ENCODE peak calls at places on chromosomes 7 and 10, in five cellular contexts. H is vagina, S is astrocyte of the spinal cord, X is GM06990, W is brain microvascular endothelial cell. K is an unnamed sample.

GRCh38 chr7:80879849-80880248 is 39.0 kb downstream of the SEMA3C start:
- DNase-seq in H (no peak), W (no peak), S (peak), X (no peak), K (no peak)

GRCh38 chr10:62095341-62096071 is 173.1 kb downstream of the RTKN2 start:
- DNase-seq in S (peak), W (no peak), X (no peak), H (no peak), K (no peak)

GRCh38 chr10:58973235-58973595 is 203.2 kb upstream of the PHYHIPL start:
- DNase-seq in S (no peak), H (no peak), W (no peak), X (no peak), K (no peak)

GRCh38 chr10:102405108-102405561 is 9.6 kb downstream of the NFKB2 start:
- DNase-seq in W (no peak), X (no peak), S (no peak), H (no peak), K (no peak)

GRCh38 chr7:148084138-148084537 is 506.4 kb upstream of the C7orf33 start:
- DNase-seq in W (peak), S (peak), H (no peak), X (no peak), K (peak)

GRCh38 chr7:20952891-20953290 is 166.2 kb upstream of the SP8 start:
- DNase-seq in X (no peak), S (no peak), H (no peak), W (no peak), K (no peak)

GRCh38 chr10:2117641-2118040 is 380.3 kb upstream of the ADARB2 start:
- DNase-seq in H (no peak), W (no peak), X (no peak), S (no peak), K (no peak)

GRCh38 chr7:89731751-89732150 is 422.5 kb upstream of the STEAP1 start:
- DNase-seq in W (no peak), H (no peak), X (no peak), S (no peak), K (no peak)

GRCh38 chr7:92119213-92119759 is 15.0 kb downstream of the CYP51A1 start:
- DNase-seq in W (no peak), X (no peak), S (no peak), H (no peak), K (no peak)

GRCh38 chr7:107939472-107940145 is 48.6 kb downstream of the DLD start:
- DNase-seq in H (no peak), W (peak), X (no peak), S (peak), K (no peak)

GRCh38 chr10:79316671-79317431 is 30.4 kb upstream of the PPIF start:
- DNase-seq in H (no peak), S (no peak), X (peak), W (no peak), K (no peak)

GRCh38 chr10:43105793-43106158 is 28.9 kb downstream of the RET start:
- DNase-seq in S (no peak), X (no peak), H (no peak), W (no peak), K (no peak)

GRCh38 chr7:139727151-139727705 is 50.6 kb downstream of the HIPK2 start:
- DNase-seq in H (no peak), S (peak), W (no peak), X (no peak), K (no peak)

GRCh38 chr7:105016083-105017075 is 2.4 kb downstream of the KMT2E start:
- DNase-seq in S (peak), H (no peak), W (no peak), X (no peak), K (no peak)

GRCh38 chr7:87874066-87874465 is 2.1 kb downstream of the SLC25A40 start:
- DNase-seq in H (no peak), X (no peak), S (no peak), W (no peak), K (no peak)

GRCh38 chr7:121102619-121103018 is 114.1 kb downstream of the CPED1 start:
- DNase-seq in S (no peak), X (no peak), W (no peak), H (no peak), K (no peak)

GRCh38 chr10:88450201-88450600 is 132.9 kb downstream of the RNLS start:
- DNase-seq in H (no peak), W (no peak), X (no peak), S (no peak), K (no peak)

GRCh38 chr7:17123020-17123419 is 175.4 kb upstream of the AHR start:
- DNase-seq in X (no peak), W (peak), S (peak), H (no peak), K (no peak)

GRCh38 chr7:42105541-42106349 is 131.3 kb downstream of the GLI3 start:
- DNase-seq in H (no peak), W (no peak), X (no peak), S (no peak), K (no peak)

GRCh38 chr7:28609608-28610007 is 197.3 kb downstream of the CREB5 start:
- DNase-seq in W (no peak), S (no peak), H (no peak), X (no peak), K (no peak)

GRCh38 chr7:97731736-97732370 is at the start of gene TAC1:
- DNase-seq in W (no peak), H (no peak), X (no peak), S (no peak), K (peak)

GRCh38 chr10:48282829-48283228 is 8.3 kb upstream of the FRMPD2 start:
- DNase-seq in X (peak), S (no peak), W (no peak), H (no peak), K (no peak)

GRCh38 chr10:48517911-48518321 is 87.0 kb downstream of the ARHGAP22 start:
- DNase-seq in W (no peak), H (no peak), X (no peak), S (no peak), K (no peak)

GRCh38 chr7:36723951-36724664 is at the start of gene AOAH:
- DNase-seq in S (no peak), W (no peak), X (peak), H (no peak), K (no peak)

GRCh38 chr10:117163061-117163953 is 25.2 kb upstream of the VAX1 start:
- DNase-seq in W (no peak), H (no peak), X (no peak), S (no peak), K (peak)

GRCh38 chr10:49241365-49241764 is 53.2 kb upstream of the TMEM273 start:
- DNase-seq in W (no peak), X (no peak), H (no peak), S (no peak), K (no peak)

GRCh38 chr7:132063800-132064199 is 507.4 kb upstream of the PODXL start:
- DNase-seq in H (peak), W (no peak), S (no peak), X (no peak), K (no peak)

GRCh38 chr10:50604823-50605222 is 18.9 kb downstream of the SGMS1 start:
- DNase-seq in H (no peak), S (no peak), W (no peak), X (no peak), K (no peak)

GRCh38 chr10:57303567-57303966 is 942.5 kb upstream of the ZWINT start:
- DNase-seq in W (no peak), S (no peak), X (no peak), H (no peak), K (no peak)

GRCh38 chr7:66641526-66641871 is 12.8 kb downstream of the KCTD7 start:
- DNase-seq in S (no peak), X (no peak), W (no peak), H (no peak), K (no peak)

GRCh38 chr10:63515002-63515763 is 6.0 kb upstream of the REEP3 start:
- DNase-seq in S (peak), W (peak), H (no peak), X (no peak), K (no peak)

GRCh38 chr7:158827411-158828342 is 1.6 kb downstream of the ESYT2 start:
- DNase-seq in W (no peak), H (no peak), S (peak), X (no peak), K (no peak)

GRCh38 chr10:63553473-63553872 is 32.3 kb downstream of the REEP3 start:
- DNase-seq in S (no peak), W (peak), X (no peak), H (no peak), K (no peak)

GRCh38 chr7:6435486-6436384 is 12.0 kb downstream of the DAGLB start:
- DNase-seq in X (peak), H (no peak), S (peak), W (peak), K (peak)

GRCh38 chr10:107924458-107924857 is 760.0 kb upstream of the SORCS1 start:
- DNase-seq in S (no peak), W (no peak), H (no peak), X (no peak), K (no peak)

GRCh38 chr10:25766213-25766612 is 167.8 kb upstream of the MYO3A start:
- DNase-seq in W (no peak), S (no peak), H (no peak), X (no peak), K (no peak)

GRCh38 chr10:25766687-25767221 is 167.3 kb upstream of the MYO3A start:
- DNase-seq in W (no peak), S (no peak), H (no peak), X (no peak), K (peak)

GRCh38 chr10:25768167-25768566 is 165.9 kb upstream of the MYO3A start:
- DNase-seq in S (no peak), X (no peak), W (no peak), H (no peak), K (no peak)
- TF ChIP-seq CTCF in S (no peak), X (no peak), W (no peak), H (no peak), K (peak)

GRCh38 chr7:1196950-1197349 is 35.7 kb upstream of the UNCX start:
- DNase-seq in S (no peak), W (no peak), H (no peak), X (no peak), K (no peak)

GRCh38 chr7:1192171-1192676 is 32.2 kb upstream of the ZFAND2A start:
- DNase-seq in X (no peak), W (peak), S (peak), H (no peak), K (no peak)

GRCh38 chr7:1189986-1190772 is 30.2 kb upstream of the ZFAND2A start:
- DNase-seq in H (no peak), X (no peak), W (no peak), S (no peak), K (no peak)

GRCh38 chr7:1197997-1198632 is 34.6 kb upstream of the UNCX start:
- DNase-seq in S (peak), H (no peak), X (no peak), W (peak), K (no peak)

GRCh38 chr7:1193593-1194424 is 33.8 kb upstream of the ZFAND2A start:
- DNase-seq in X (no peak), W (no peak), H (no peak), S (peak), K (no peak)
- TF ChIP-seq CTCF in X (peak), W (peak), H (no peak), S (peak), K (peak)

GRCh38 chr10:130045091-130045652 is 65.5 kb downstream of the C10orf143 start:
- DNase-seq in X (no peak), H (no peak), W (no peak), S (no peak), K (no peak)
- TF ChIP-seq CTCF in X (peak), H (no peak), W (no peak), S (no peak), K (no peak)

GRCh38 chr10:14560274-14560673 is 214.4 kb downstream of the FAM107B start:
- DNase-seq in W (no peak), X (no peak), H (no peak), S (peak), K (no peak)
- TF ChIP-seq CTCF in W (peak), X (peak), H (no peak), S (no peak), K (peak)

DNA sequence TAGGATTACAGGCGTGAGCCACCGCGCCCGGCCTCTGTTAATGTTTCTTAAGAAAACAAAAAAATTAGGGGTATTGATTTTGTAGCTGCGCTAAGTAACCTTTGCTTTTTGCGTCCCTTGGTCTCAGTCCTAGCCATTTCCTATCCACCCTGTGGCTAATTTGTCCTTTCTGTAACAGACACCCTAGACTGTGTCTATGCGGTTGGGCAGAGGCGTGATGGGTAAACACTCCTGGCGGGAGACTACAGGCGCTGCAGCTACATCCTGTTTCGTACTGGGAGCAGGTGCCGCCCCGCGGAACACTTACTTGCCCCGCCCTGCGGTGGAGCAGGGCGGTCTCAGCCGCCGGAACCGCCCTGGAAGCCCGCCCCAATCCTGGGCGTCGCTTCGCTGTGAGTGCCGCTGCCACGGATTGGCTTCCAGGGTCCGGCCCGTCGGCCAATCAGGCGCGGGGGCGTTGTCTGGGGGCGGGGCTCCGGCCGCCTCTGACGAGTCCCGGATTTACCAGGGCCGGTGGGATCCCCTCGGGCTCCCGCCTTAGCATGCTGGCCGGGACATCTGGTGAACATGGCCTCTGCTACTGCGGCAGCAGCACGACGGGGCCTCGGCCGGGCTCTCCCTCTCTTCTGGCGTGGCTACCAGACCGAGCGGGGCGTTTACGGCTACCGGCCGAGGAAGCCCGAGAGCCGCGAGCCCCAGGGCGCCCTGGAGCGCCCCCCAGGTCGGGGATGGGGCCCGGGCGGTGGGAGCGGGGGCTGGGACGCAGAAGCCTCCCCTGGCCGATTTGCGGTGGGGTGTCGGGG is at the start of gene DHTKD1:
- DNase-seq in H (peak), W (peak), S (peak), X (peak), K (peak)
- TF ChIP-seq CTCF in H (no peak), W (peak), S (peak), X (peak), K (peak)

DNA sequence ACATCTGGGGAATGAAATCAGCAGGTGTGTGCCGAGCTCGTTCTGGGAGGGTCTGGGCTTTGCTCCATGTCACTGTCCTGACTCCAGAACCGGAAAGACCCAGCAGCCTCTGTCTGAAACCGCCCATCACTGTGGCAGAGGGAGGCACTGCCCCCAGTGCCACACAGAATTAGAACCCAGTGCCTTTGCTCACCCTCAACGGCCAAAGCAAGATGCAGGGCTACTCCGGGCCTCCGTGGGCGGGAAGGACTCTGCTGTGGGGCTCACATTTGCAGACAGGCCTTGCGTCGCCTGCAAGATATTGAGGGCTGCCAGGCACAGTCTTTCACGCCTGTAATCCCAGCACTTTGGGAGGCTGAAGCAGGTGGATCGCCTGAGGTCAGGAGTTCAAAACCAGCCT is 219.2 kb upstream of the PPP2R2D start:
- DNase-seq in W (no peak), X (no peak), H (no peak), S (no peak), K (no peak)
- TF ChIP-seq CTCF in W (no peak), X (no peak), H (no peak), S (no peak), K (no peak)

DNA sequence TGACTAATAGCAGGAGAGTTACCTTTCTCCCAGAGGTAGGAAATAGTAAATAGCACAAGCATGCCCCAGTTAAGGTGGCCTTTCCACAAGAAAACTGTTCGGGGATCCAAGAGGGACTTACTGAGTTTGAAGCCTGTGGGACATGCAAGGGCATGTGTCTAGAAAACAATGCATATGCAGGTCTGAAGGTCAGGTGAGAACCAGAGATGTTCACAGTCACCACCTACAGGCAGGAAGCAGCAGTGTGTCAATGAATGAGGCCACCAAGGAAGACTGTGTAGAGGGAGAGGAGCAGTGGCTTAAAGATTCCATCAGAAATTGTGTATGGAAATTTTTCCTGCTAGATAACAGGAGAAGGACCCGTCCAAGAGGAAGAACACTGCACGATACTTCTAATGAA is 66.0 kb downstream of the CALD1 start:
- DNase-seq in W (no peak), S (no peak), X (no peak), H (no peak), K (no peak)
- TF ChIP-seq CTCF in W (peak), S (peak), X (peak), H (no peak), K (peak)

DNA sequence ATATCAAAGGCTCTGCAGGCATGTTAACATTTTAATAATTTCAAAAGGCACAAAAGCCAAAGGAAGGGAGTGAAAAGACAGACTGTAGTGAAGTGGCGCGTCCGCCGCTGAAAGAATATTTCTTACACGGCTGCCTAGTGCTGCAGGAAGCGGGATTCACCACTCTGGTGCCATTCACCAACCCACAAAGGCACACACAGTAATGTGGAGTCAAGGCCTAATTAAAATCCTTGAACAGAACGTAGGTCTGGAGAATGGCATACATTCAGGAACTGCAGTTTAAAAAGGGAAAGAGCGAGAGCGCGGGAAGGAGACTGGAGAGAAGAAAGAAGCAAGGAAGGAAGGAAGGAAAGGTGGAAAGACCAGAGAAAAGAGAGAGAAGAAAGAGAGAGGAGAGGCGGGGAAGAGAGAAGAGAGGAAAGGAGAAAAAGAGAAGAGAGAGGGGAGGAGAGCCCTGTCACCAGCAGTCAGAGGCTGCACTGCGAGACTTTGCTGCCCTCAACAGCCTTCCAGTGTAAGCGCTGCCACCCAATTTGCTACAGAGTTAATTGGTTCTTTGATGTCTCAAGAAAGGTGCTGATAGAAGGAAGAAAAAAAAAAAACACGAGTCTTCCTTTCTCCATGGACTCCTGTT is 554.0 kb downstream of the MDFIC start:
- DNase-seq in W (no peak), S (peak), H (no peak), X (no peak), K (no peak)
- TF ChIP-seq CTCF in W (peak), S (peak), H (no peak), X (peak), K (no peak)

GRCh38 chr7:143318661-143319060 is 2.8 kb downstream of the CLCN1 start:
- DNase-seq in S (peak), W (peak), H (no peak), X (no peak), K (no peak)
- TF ChIP-seq CTCF in S (no peak), W (peak), H (no peak), X (no peak), K (no peak)